ENCODE peak calls at places on chromosomes 5 and 9, in eight cellular contexts. S, A, B, D, X, V, H and Y are unnamed samples.

GRCh38 chr9:136193127-136193890 is 11.6 kb downstream of the LHX3 start:
- DNase-seq in S (no peak), H (no peak), A (peak), X (no peak), D (no peak), B (no peak), V (no peak), Y (no peak)

GRCh38 chr9:36211510-36211909 is 20.8 kb downstream of the CLTA start:
- DNase-seq in H (no peak), X (no peak), V (no peak), D (peak), S (no peak), B (no peak), A (no peak), Y (no peak)

GRCh38 chr9:78541868-78542267 is 244.9 kb downstream of the PSAT1 start:
- DNase-seq in D (no peak), S (no peak), V (no peak), X (no peak), H (no peak), A (no peak), B (no peak), Y (no peak)

GRCh38 chr5:134649163-134649916 is 755 bp downstream of the SEC24A start:
- DNase-seq in D (peak), X (peak), B (no peak), S (no peak), A (peak), H (peak), V (peak), Y (peak)

GRCh38 chr5:475704-476101 is 32.7 kb downstream of the EXOC3 start:
- DNase-seq in S (no peak), X (peak), B (no peak), V (no peak), A (no peak), D (no peak), H (no peak), Y (peak)

GRCh38 chr5:34626036-34626435 is 30.1 kb upstream of the RAI14 start:
- DNase-seq in H (peak), B (no peak), X (no peak), A (no peak), D (no peak), S (peak), V (no peak), Y (no peak)

GRCh38 chr5:149428032-149428431 is 48.9 kb upstream of the IL17B start:
- DNase-seq in S (no peak), D (no peak), X (no peak), V (no peak), A (no peak), H (no peak), B (no peak), Y (no peak)

GRCh38 chr5:154630410-154630809 is 124.8 kb upstream of the LARP1 start:
- DNase-seq in V (no peak), S (no peak), X (no peak), A (no peak), B (no peak), H (no peak), D (no peak), Y (no peak)

GRCh38 chr9:70553718-70554673 is 139.5 kb upstream of the KLF9 start:
- DNase-seq in A (no peak), V (peak), X (no peak), B (no peak), H (peak), D (no peak), S (no peak), Y (no peak)

GRCh38 chr5:14595189-14595588 is 13.6 kb downstream of the OTULINL start:
- DNase-seq in X (no peak), D (peak), B (no peak), V (no peak), S (no peak), A (peak), H (peak), Y (no peak)

GRCh38 chr9:112884086-112884485 is 6.6 kb downstream of the SLC46A2 start:
- DNase-seq in X (no peak), H (peak), V (no peak), B (no peak), A (no peak), D (no peak), S (no peak), Y (no peak)

GRCh38 chr5:127330116-127330515 is 39.5 kb downstream of the MEGF10 start:
- DNase-seq in A (no peak), V (no peak), S (no peak), X (no peak), H (no peak), B (no peak), D (no peak), Y (no peak)

GRCh38 chr9:94145640-94146039 is 61.4 kb downstream of the PTPDC1 start:
- DNase-seq in X (no peak), H (no peak), V (no peak), B (no peak), D (no peak), A (no peak), S (no peak), Y (no peak)

GRCh38 chr9:137550958-137551655 is 572 bp upstream of the MRPL41 start:
- DNase-seq in S (peak), X (peak), H (peak), A (peak), B (no peak), D (no peak), V (peak), Y (peak)

GRCh38 chr9:123749580-123750202 is 180.2 kb downstream of the DENND1A start:
- DNase-seq in X (no peak), H (no peak), B (no peak), A (no peak), V (no peak), S (no peak), D (no peak), Y (no peak)

GRCh38 chr5:59709833-59710232 is 183.7 kb downstream of the PDE4D start:
- DNase-seq in B (peak), V (no peak), S (peak), D (no peak), X (no peak), H (peak), A (no peak), Y (no peak)

GRCh38 chr9:109880276-109881169 is 100.5 kb downstream of the PALM2AKAP2 start:
- DNase-seq in V (no peak), D (no peak), S (peak), X (no peak), A (peak), B (no peak), H (peak), Y (no peak)

GRCh38 chr5:100496296-100496695 is 38.9 kb upstream of the FAM174A start:
- DNase-seq in A (no peak), S (no peak), H (no peak), X (no peak), B (no peak), V (no peak), D (no peak), Y (no peak)

GRCh38 chr5:94168151-94168550 is 426.8 kb upstream of the POU5F2 start:
- DNase-seq in S (no peak), V (no peak), B (no peak), D (no peak), A (no peak), H (no peak), X (no peak), Y (no peak)

GRCh38 chr9:88974641-88975040 is 16.6 kb upstream of the S1PR3 start:
- DNase-seq in X (no peak), D (no peak), A (no peak), H (no peak), B (no peak), V (no peak), S (no peak), Y (no peak)

GRCh38 chr5:1150866-1151265 is 39.0 kb upstream of the SLC12A7 start:
- DNase-seq in S (no peak), B (no peak), X (no peak), D (no peak), V (no peak), H (no peak), A (no peak), Y (no peak)

GRCh38 chr9:38418366-38418765 is 5.9 kb downstream of the IGFBPL1 start:
- DNase-seq in X (no peak), S (no peak), D (no peak), A (no peak), H (no peak), V (no peak), B (no peak), Y (no peak)

GRCh38 chr9:19517202-19517942 is 108.6 kb downstream of the ACER2 start:
- DNase-seq in A (peak), H (no peak), S (no peak), D (no peak), X (no peak), B (no peak), V (no peak), Y (no peak)

GRCh38 chr5:172746725-172747124 is 24.3 kb downstream of the DUSP1 start:
- DNase-seq in X (no peak), A (no peak), B (no peak), V (no peak), D (no peak), S (no peak), H (peak), Y (no peak)

GRCh38 chr9:128105538-128106175 is 21.9 kb downstream of the PTGES2 start:
- DNase-seq in X (peak), V (no peak), B (no peak), S (no peak), A (no peak), D (no peak), H (no peak), Y (peak)

GRCh38 chr9:128107971-128108783 is 19.4 kb downstream of the PTGES2 start:
- DNase-seq in B (peak), A (peak), D (no peak), X (peak), S (no peak), V (no peak), H (no peak), Y (peak)

GRCh38 chr9:128106181-128106939 is 21.2 kb downstream of the PTGES2 start:
- DNase-seq in D (no peak), V (no peak), X (peak), H (no peak), B (peak), S (no peak), A (peak), Y (peak)

GRCh38 chr9:128107260-128107970 is 20.1 kb downstream of the PTGES2 start:
- DNase-seq in H (no peak), B (no peak), V (no peak), A (no peak), S (no peak), D (no peak), X (peak), Y (peak)

GRCh38 chr9:128106940-128107259 is 20.6 kb downstream of the PTGES2 start:
- DNase-seq in V (no peak), A (no peak), H (no peak), D (no peak), B (no peak), S (no peak), X (peak), Y (peak)
- H3K4me3 ChIP-seq in V (no peak), A (no peak), H (no peak), D (no peak), B (no peak), S (no peak), X (no peak), Y (no peak)

GRCh38 chr9:133352635-133353340 is 3.5 kb downstream of the SURF1 start:
- DNase-seq in V (no peak), S (no peak), A (no peak), X (no peak), D (no peak), B (no peak), H (no peak), Y (peak)

GRCh38 chr9:133355881-133356357 is 368 bp downstream of the SURF1 start:
- DNase-seq in D (no peak), H (peak), A (no peak), S (no peak), X (no peak), V (no peak), B (no peak), Y (peak)

GRCh38 chr9:133353548-133353947 is 2.7 kb downstream of the SURF1 start:
- DNase-seq in A (no peak), D (no peak), X (no peak), B (no peak), V (no peak), S (no peak), H (no peak), Y (peak)

GRCh38 chr9:133356391-133357091 is at the start of the genes SURF1 and SURF2:
- DNase-seq in D (peak), S (peak), A (peak), V (peak), X (peak), H (peak), B (peak), Y (peak)

DNA sequence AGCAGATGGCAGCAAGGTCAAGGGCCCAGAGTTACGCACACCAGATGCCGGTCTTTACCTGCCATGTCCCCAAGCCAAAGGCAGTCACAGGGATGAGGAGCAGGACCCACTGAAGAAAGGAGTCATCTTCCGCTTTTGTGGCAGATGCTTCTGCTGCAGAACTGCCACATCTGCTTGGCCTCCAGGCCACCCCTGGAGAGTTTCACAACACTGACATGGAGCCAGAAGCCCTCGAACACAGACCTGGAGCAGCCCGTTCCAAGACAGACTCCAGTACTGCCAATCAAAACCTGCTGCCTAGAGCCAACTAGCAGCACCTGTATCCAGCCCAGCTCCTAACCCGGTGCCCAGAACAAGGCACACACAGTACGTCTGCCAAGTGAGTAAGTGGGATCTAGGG is 1.5 kb downstream of the SURF1 start:
- DNase-seq in A (no peak), X (no peak), S (no peak), B (no peak), D (no peak), V (no peak), H (no peak), Y (peak)
- H3K4me3 ChIP-seq in A (no peak), X (no peak), S (no peak), B (no peak), D (no peak), V (no peak), H (peak), Y (no peak)

DNA sequence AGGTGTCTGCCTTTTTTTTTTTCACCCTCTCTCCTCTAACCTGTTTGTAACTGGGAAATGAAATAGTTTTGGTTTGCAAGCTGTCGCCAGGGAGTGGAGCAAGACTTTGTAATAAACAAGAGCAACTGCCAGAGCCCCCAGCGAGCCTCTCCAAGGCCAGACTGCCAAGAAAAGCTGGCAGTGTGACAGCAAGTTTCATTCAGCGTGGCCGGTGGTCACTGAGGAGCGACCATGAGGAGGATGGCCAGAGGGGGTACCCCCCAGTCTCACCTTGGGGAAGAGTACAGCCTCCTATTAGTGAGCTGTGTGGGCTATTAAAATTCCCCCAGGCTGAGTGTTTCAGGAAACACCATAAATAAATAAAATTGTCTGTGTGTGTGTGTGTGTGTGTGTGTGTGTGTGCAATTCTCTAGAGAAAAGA is 49.9 kb downstream of the ZFAND5 start:
- DNase-seq in S (peak), X (peak), V (peak), A (no peak), B (peak), H (peak), D (peak), Y (peak)
- H3K4me3 ChIP-seq in S (peak), X (no peak), V (peak), A (no peak), B (peak), H (peak), D (peak), Y (peak)

DNA sequence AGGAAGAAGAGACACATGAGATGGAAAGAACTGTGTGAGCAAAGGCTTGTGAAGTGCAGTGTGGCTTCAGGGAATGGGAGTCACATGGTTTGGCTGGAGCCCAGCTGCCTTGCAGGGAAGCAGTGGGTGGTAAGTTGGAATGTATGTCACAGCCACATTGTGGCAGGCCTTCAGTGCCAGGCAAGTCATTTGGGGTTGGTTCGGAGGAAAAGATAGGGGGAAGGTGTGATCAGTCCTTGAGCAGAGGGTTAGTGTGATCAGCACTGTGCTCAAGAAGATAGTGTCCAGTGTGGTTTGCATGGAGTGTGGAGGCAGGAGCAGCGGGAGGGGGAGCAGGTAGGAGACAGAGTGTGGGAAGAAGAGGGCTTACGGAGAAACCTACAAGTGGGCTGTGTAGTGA is 46.4 kb downstream of the ARHGAP26 start:
- DNase-seq in V (no peak), X (peak), S (no peak), D (peak), B (peak), A (no peak), H (peak), Y (no peak)
- H3K4me3 ChIP-seq in V (no peak), X (no peak), S (no peak), D (no peak), B (no peak), A (no peak), H (no peak), Y (no peak)

GRCh38 chr9:92350740-92351133 is 25.0 kb downstream of the CENPP start:
- DNase-seq in S (no peak), X (no peak), V (no peak), B (no peak), D (no peak), A (no peak), H (no peak), Y (no peak)
- H3K4me3 ChIP-seq in S (no peak), X (no peak), V (no peak), B (no peak), D (no peak), A (no peak), H (no peak), Y (no peak)

GRCh38 chr5:157267025-157267424 is 1.1 kb downstream of the CYFIP2 start:
- DNase-seq in D (no peak), V (no peak), B (no peak), X (no peak), A (no peak), S (no peak), H (no peak), Y (no peak)

GRCh38 chr5:157269763-157270272 is 3.9 kb downstream of the CYFIP2 start:
- DNase-seq in V (no peak), X (no peak), B (no peak), H (no peak), D (no peak), A (no peak), S (no peak), Y (no peak)

GRCh38 chr5:157271740-157272271 is 5.9 kb downstream of the CYFIP2 start:
- DNase-seq in H (no peak), A (no peak), V (no peak), X (no peak), D (no peak), B (no peak), S (no peak), Y (no peak)

GRCh38 chr5:157267766-157268480 is 2.0 kb downstream of the CYFIP2 start:
- DNase-seq in H (no peak), B (no peak), D (no peak), X (no peak), A (no peak), S (no peak), V (no peak), Y (no peak)

GRCh38 chr5:157269165-157269671 is 3.3 kb downstream of the CYFIP2 start:
- DNase-seq in S (no peak), V (no peak), A (no peak), X (no peak), B (no peak), D (peak), H (no peak), Y (no peak)
- H3K4me3 ChIP-seq in S (no peak), V (no peak), A (no peak), X (no peak), B (no peak), D (no peak), H (no peak), Y (peak)

GRCh38 chr9:95193067-95193466 is 124.4 kb downstream of the FANCC start:
- DNase-seq in X (no peak), D (no peak), H (no peak), B (no peak), A (no peak), S (peak), V (no peak), Y (no peak)

GRCh38 chr9:95193480-95193879 is 124.0 kb downstream of the FANCC start:
- DNase-seq in V (no peak), A (no peak), D (no peak), B (no peak), X (no peak), S (no peak), H (no peak), Y (no peak)

GRCh38 chr9:95201201-95201600 is 116.3 kb downstream of the FANCC start:
- DNase-seq in H (no peak), A (no peak), S (no peak), V (no peak), B (no peak), D (no peak), X (no peak), Y (no peak)

GRCh38 chr9:95202076-95202681 is 115.3 kb downstream of the FANCC start:
- DNase-seq in H (no peak), A (no peak), B (no peak), D (no peak), V (no peak), X (no peak), S (no peak), Y (no peak)

DNA sequence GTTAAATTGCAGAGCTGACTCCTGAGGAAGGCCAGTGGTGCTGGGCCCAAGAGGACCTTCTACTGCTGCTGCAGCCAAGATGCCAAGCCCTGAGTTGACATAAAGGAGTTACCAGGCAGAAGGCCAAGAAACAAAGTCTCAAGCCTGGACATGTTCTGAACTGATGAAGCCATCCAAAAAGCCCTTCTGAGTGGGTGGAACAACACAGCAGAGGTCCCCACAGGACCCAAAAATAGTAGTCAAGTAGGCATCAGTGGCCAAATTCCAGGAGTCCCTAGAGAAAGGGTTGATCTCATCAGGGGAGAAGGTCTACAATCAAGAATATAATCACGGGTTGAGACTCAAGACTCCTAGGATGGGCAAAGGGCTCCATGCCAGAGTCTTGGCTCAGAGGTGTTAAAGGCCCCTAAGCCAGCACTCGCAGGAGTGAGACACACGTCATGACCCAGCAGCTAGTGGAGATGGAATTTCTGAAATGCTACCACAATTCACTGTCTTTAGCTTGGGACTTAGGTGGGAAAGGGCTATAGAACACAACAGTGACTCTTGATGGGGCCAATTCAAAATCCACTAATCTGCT is 119.7 kb downstream of the FANCC start:
- DNase-seq in A (no peak), B (no peak), X (peak), V (no peak), S (peak), D (no peak), H (no peak), Y (no peak)
- H3K4me3 ChIP-seq in A (no peak), B (no peak), X (no peak), V (no peak), S (no peak), D (no peak), H (no peak), Y (no peak)